ENCODE peak calls at places on chromosome 1, in ten cellular contexts. One of them, this sample, is unnamed.

GRCh38 chr1:113929750-113930498 is 800 bp downstream of the HIPK1 start:
- DNase-seq in fibroblast of the aortic adventitia: no peak
- DNase-seq in CD4-positive, alpha-beta T cell: peak
- DNase-seq in ovary: peak
- DNase-seq in choroid plexus epithelial cell: peak
- DNase-seq in uterus: no peak
- DNase-seq in nephron progenitor cell: no peak
- DNase-seq in epithelial cell of esophagus: peak
- DNase-seq in hepatocyte: peak
- DNase-seq in heart left ventricle: peak
- DNase-seq in this sample: peak

GRCh38 chr1:193211539-193211938 is 25.1 kb upstream of the B3GALT2 start:
- DNase-seq in fibroblast of the aortic adventitia: peak
- DNase-seq in CD4-positive, alpha-beta T cell: no peak
- DNase-seq in ovary: no peak
- DNase-seq in choroid plexus epithelial cell: peak
- DNase-seq in uterus: no peak
- DNase-seq in nephron progenitor cell: no peak
- DNase-seq in epithelial cell of esophagus: peak
- DNase-seq in hepatocyte: peak
- DNase-seq in heart left ventricle: no peak
- DNase-seq in this sample: peak

GRCh38 chr1:235270625-235271024 is 57.4 kb downstream of the ARID4B start:
- DNase-seq in fibroblast of the aortic adventitia: peak
- DNase-seq in CD4-positive, alpha-beta T cell: no peak
- DNase-seq in ovary: no peak
- DNase-seq in choroid plexus epithelial cell: peak
- DNase-seq in uterus: no peak
- DNase-seq in nephron progenitor cell: no peak
- DNase-seq in epithelial cell of esophagus: peak
- DNase-seq in hepatocyte: no peak
- DNase-seq in heart left ventricle: no peak
- DNase-seq in this sample: peak

GRCh38 chr1:243364866-243365265 is 109.0 kb downstream of the SDCCAG8 start:
- DNase-seq in fibroblast of the aortic adventitia: no peak
- DNase-seq in CD4-positive, alpha-beta T cell: no peak
- DNase-seq in ovary: no peak
- DNase-seq in choroid plexus epithelial cell: no peak
- DNase-seq in uterus: no peak
- DNase-seq in nephron progenitor cell: no peak
- DNase-seq in epithelial cell of esophagus: no peak
- DNase-seq in hepatocyte: no peak
- DNase-seq in heart left ventricle: no peak
- DNase-seq in this sample: no peak

GRCh38 chr1:154945160-154945961 is 8.8 kb upstream of the PMVK start:
- DNase-seq in fibroblast of the aortic adventitia: no peak
- DNase-seq in CD4-positive, alpha-beta T cell: no peak
- DNase-seq in ovary: peak
- DNase-seq in choroid plexus epithelial cell: no peak
- DNase-seq in uterus: no peak
- DNase-seq in nephron progenitor cell: no peak
- DNase-seq in epithelial cell of esophagus: no peak
- DNase-seq in hepatocyte: no peak
- DNase-seq in heart left ventricle: no peak
- DNase-seq in this sample: no peak

GRCh38 chr1:203202431-203203245 is 16.1 kb upstream of the CHI3L1 start:
- DNase-seq in fibroblast of the aortic adventitia: peak
- DNase-seq in CD4-positive, alpha-beta T cell: no peak
- DNase-seq in ovary: no peak
- DNase-seq in choroid plexus epithelial cell: peak
- DNase-seq in uterus: peak
- DNase-seq in nephron progenitor cell: no peak
- DNase-seq in epithelial cell of esophagus: peak
- DNase-seq in hepatocyte: peak
- DNase-seq in heart left ventricle: peak
- DNase-seq in this sample: no peak

GRCh38 chr1:5831600-5832335 is 160.5 kb downstream of the NPHP4 start:
- DNase-seq in fibroblast of the aortic adventitia: no peak
- DNase-seq in CD4-positive, alpha-beta T cell: no peak
- DNase-seq in ovary: no peak
- DNase-seq in choroid plexus epithelial cell: no peak
- DNase-seq in uterus: no peak
- DNase-seq in nephron progenitor cell: no peak
- DNase-seq in epithelial cell of esophagus: no peak
- DNase-seq in hepatocyte: no peak
- DNase-seq in heart left ventricle: no peak
- DNase-seq in this sample: no peak

GRCh38 chr1:81149649-81150335 is 650.9 kb upstream of the ADGRL2 start:
- DNase-seq in fibroblast of the aortic adventitia: peak
- DNase-seq in CD4-positive, alpha-beta T cell: no peak
- DNase-seq in ovary: no peak
- DNase-seq in choroid plexus epithelial cell: peak
- DNase-seq in uterus: no peak
- DNase-seq in nephron progenitor cell: no peak
- DNase-seq in epithelial cell of esophagus: peak
- DNase-seq in hepatocyte: no peak
- DNase-seq in heart left ventricle: no peak
- DNase-seq in this sample: no peak

GRCh38 chr1:207520946-207521345 is 25.0 kb downstream of the CR1 start:
- DNase-seq in fibroblast of the aortic adventitia: no peak
- DNase-seq in CD4-positive, alpha-beta T cell: no peak
- DNase-seq in ovary: no peak
- DNase-seq in choroid plexus epithelial cell: no peak
- DNase-seq in uterus: no peak
- DNase-seq in nephron progenitor cell: no peak
- DNase-seq in epithelial cell of esophagus: no peak
- DNase-seq in hepatocyte: no peak
- DNase-seq in heart left ventricle: no peak
- DNase-seq in this sample: no peak

GRCh38 chr1:109807822-109808680 is 44.3 kb upstream of the EPS8L3 start:
- DNase-seq in fibroblast of the aortic adventitia: peak
- DNase-seq in CD4-positive, alpha-beta T cell: no peak
- DNase-seq in ovary: no peak
- DNase-seq in choroid plexus epithelial cell: no peak
- DNase-seq in uterus: peak
- DNase-seq in nephron progenitor cell: no peak
- DNase-seq in epithelial cell of esophagus: peak
- DNase-seq in hepatocyte: no peak
- DNase-seq in heart left ventricle: no peak
- DNase-seq in this sample: peak

GRCh38 chr1:231723146-231723545 is 96.6 kb downstream of the DISC1 start:
- DNase-seq in fibroblast of the aortic adventitia: no peak
- DNase-seq in CD4-positive, alpha-beta T cell: no peak
- DNase-seq in ovary: no peak
- DNase-seq in choroid plexus epithelial cell: no peak
- DNase-seq in uterus: no peak
- DNase-seq in nephron progenitor cell: no peak
- DNase-seq in epithelial cell of esophagus: no peak
- DNase-seq in hepatocyte: no peak
- DNase-seq in heart left ventricle: no peak
- DNase-seq in this sample: no peak

GRCh38 chr1:231720652-231721325 is 94.2 kb downstream of the DISC1 start:
- DNase-seq in fibroblast of the aortic adventitia: no peak
- DNase-seq in CD4-positive, alpha-beta T cell: no peak
- DNase-seq in ovary: no peak
- DNase-seq in choroid plexus epithelial cell: no peak
- DNase-seq in uterus: no peak
- DNase-seq in nephron progenitor cell: no peak
- DNase-seq in epithelial cell of esophagus: no peak
- DNase-seq in hepatocyte: no peak
- DNase-seq in heart left ventricle: no peak
- DNase-seq in this sample: no peak

GRCh38 chr1:231727171-231727570 is 100.6 kb downstream of the DISC1 start:
- DNase-seq in fibroblast of the aortic adventitia: no peak
- DNase-seq in CD4-positive, alpha-beta T cell: no peak
- DNase-seq in ovary: no peak
- DNase-seq in choroid plexus epithelial cell: no peak
- DNase-seq in uterus: no peak
- DNase-seq in nephron progenitor cell: no peak
- DNase-seq in epithelial cell of esophagus: no peak
- DNase-seq in hepatocyte: no peak
- DNase-seq in heart left ventricle: no peak
- DNase-seq in this sample: no peak

GRCh38 chr1:231724041-231724440 is 97.5 kb downstream of the DISC1 start:
- DNase-seq in fibroblast of the aortic adventitia: no peak
- DNase-seq in CD4-positive, alpha-beta T cell: no peak
- DNase-seq in ovary: no peak
- DNase-seq in choroid plexus epithelial cell: no peak
- DNase-seq in uterus: no peak
- DNase-seq in nephron progenitor cell: no peak
- DNase-seq in epithelial cell of esophagus: no peak
- DNase-seq in hepatocyte: no peak
- DNase-seq in heart left ventricle: no peak
- DNase-seq in this sample: no peak

DNA sequence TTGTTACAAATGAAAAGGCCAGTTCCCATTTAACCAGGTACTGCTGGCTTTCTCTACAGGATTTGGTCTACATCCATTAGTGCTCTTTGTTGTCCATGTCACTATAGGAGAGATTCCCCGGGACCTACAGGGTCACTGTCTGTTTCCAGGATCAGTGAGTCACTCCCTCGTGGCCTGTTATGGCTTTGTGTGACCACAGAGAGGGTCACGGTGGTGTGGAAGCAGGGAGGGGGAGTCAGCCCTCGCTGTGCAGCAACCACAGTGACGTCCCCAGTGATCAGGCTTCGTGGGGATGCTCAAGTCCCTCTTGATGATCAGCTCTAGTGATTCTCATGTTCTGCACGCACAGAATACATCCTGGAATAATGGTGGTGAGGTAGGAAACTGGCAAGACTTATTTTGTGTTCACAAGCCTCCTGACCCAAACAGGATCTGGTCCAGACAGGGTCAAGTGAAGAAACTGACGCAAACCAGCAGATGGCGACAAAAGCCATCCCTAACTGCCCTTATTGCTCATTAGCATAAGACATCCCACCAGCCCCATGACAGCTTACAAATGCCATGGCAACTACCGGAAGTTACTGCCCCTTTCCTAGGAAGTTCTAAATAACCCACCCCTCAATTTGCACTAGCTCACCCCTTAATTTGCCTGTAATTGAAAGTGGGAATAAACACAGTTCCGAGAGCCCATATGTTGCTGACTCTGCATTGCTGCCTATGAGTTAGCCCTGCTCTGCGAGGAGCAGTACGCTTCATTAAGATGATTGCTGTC is 98.5 kb downstream of the DISC1 start:
- DNase-seq in fibroblast of the aortic adventitia: peak
- DNase-seq in CD4-positive, alpha-beta T cell: no peak
- DNase-seq in ovary: no peak
- DNase-seq in choroid plexus epithelial cell: peak
- DNase-seq in uterus: no peak
- DNase-seq in nephron progenitor cell: peak
- DNase-seq in epithelial cell of esophagus: peak
- DNase-seq in hepatocyte: peak
- DNase-seq in heart left ventricle: peak
- DNase-seq in this sample: no peak
- TF ChIP-seq CTCF in fibroblast of the aortic adventitia: peak
- TF ChIP-seq CTCF in CD4-positive, alpha-beta T cell: no peak
- TF ChIP-seq CTCF in ovary: no peak
- TF ChIP-seq CTCF in choroid plexus epithelial cell: peak
- TF ChIP-seq CTCF in uterus: no peak
- TF ChIP-seq CTCF in nephron progenitor cell: peak
- TF ChIP-seq CTCF in epithelial cell of esophagus: peak
- TF ChIP-seq CTCF in hepatocyte: peak
- TF ChIP-seq CTCF in heart left ventricle: peak
- TF ChIP-seq CTCF in this sample: peak

GRCh38 chr1:206505702-206506375 is 1.5 kb upstream of the RASSF5 start:
- DNase-seq in fibroblast of the aortic adventitia: peak
- DNase-seq in CD4-positive, alpha-beta T cell: no peak
- DNase-seq in ovary: no peak
- DNase-seq in choroid plexus epithelial cell: peak
- DNase-seq in uterus: no peak
- DNase-seq in nephron progenitor cell: no peak
- DNase-seq in epithelial cell of esophagus: peak
- DNase-seq in hepatocyte: no peak
- DNase-seq in heart left ventricle: peak
- DNase-seq in this sample: no peak
- TF ChIP-seq CTCF in fibroblast of the aortic adventitia: peak
- TF ChIP-seq CTCF in CD4-positive, alpha-beta T cell: peak
- TF ChIP-seq CTCF in ovary: no peak
- TF ChIP-seq CTCF in choroid plexus epithelial cell: peak
- TF ChIP-seq CTCF in uterus: peak
- TF ChIP-seq CTCF in nephron progenitor cell: peak
- TF ChIP-seq CTCF in epithelial cell of esophagus: peak
- TF ChIP-seq CTCF in hepatocyte: peak
- TF ChIP-seq CTCF in heart left ventricle: peak
- TF ChIP-seq CTCF in this sample: peak

GRCh38 chr1:54972436-54972835 is 8.0 kb upstream of the TMEM61 start:
- DNase-seq in fibroblast of the aortic adventitia: no peak
- DNase-seq in CD4-positive, alpha-beta T cell: no peak
- DNase-seq in ovary: no peak
- DNase-seq in choroid plexus epithelial cell: no peak
- DNase-seq in uterus: no peak
- DNase-seq in nephron progenitor cell: no peak
- DNase-seq in epithelial cell of esophagus: no peak
- DNase-seq in hepatocyte: no peak
- DNase-seq in heart left ventricle: no peak
- DNase-seq in this sample: no peak

GRCh38 chr1:54971317-54971791 is 9.1 kb upstream of the TMEM61 start:
- DNase-seq in fibroblast of the aortic adventitia: no peak
- DNase-seq in CD4-positive, alpha-beta T cell: no peak
- DNase-seq in ovary: no peak
- DNase-seq in choroid plexus epithelial cell: peak
- DNase-seq in uterus: no peak
- DNase-seq in nephron progenitor cell: no peak
- DNase-seq in epithelial cell of esophagus: peak
- DNase-seq in hepatocyte: peak
- DNase-seq in heart left ventricle: no peak
- DNase-seq in this sample: peak

GRCh38 chr1:54970901-54971300 is 9.5 kb upstream of the TMEM61 start:
- DNase-seq in fibroblast of the aortic adventitia: no peak
- DNase-seq in CD4-positive, alpha-beta T cell: no peak
- DNase-seq in ovary: no peak
- DNase-seq in choroid plexus epithelial cell: no peak
- DNase-seq in uterus: no peak
- DNase-seq in nephron progenitor cell: no peak
- DNase-seq in epithelial cell of esophagus: peak
- DNase-seq in hepatocyte: peak
- DNase-seq in heart left ventricle: no peak
- DNase-seq in this sample: peak

GRCh38 chr1:54975709-54976108 is 4.7 kb upstream of the TMEM61 start:
- DNase-seq in fibroblast of the aortic adventitia: no peak
- DNase-seq in CD4-positive, alpha-beta T cell: no peak
- DNase-seq in ovary: no peak
- DNase-seq in choroid plexus epithelial cell: no peak
- DNase-seq in uterus: no peak
- DNase-seq in nephron progenitor cell: no peak
- DNase-seq in epithelial cell of esophagus: no peak
- DNase-seq in hepatocyte: no peak
- DNase-seq in heart left ventricle: no peak
- DNase-seq in this sample: no peak

GRCh38 chr1:54973205-54973921 is 7.1 kb upstream of the TMEM61 start:
- DNase-seq in fibroblast of the aortic adventitia: peak
- DNase-seq in CD4-positive, alpha-beta T cell: no peak
- DNase-seq in ovary: no peak
- DNase-seq in choroid plexus epithelial cell: peak
- DNase-seq in uterus: no peak
- DNase-seq in nephron progenitor cell: peak
- DNase-seq in epithelial cell of esophagus: peak
- DNase-seq in hepatocyte: no peak
- DNase-seq in heart left ventricle: peak
- DNase-seq in this sample: no peak
- TF ChIP-seq CTCF in fibroblast of the aortic adventitia: peak
- TF ChIP-seq CTCF in CD4-positive, alpha-beta T cell: no peak
- TF ChIP-seq CTCF in ovary: no peak
- TF ChIP-seq CTCF in choroid plexus epithelial cell: peak
- TF ChIP-seq CTCF in uterus: no peak
- TF ChIP-seq CTCF in nephron progenitor cell: peak
- TF ChIP-seq CTCF in epithelial cell of esophagus: peak
- TF ChIP-seq CTCF in hepatocyte: peak
- TF ChIP-seq CTCF in heart left ventricle: no peak
- TF ChIP-seq CTCF in this sample: peak

GRCh38 chr1:180502361-180503273 is at the start of gene ACBD6:
- DNase-seq in fibroblast of the aortic adventitia: peak
- DNase-seq in CD4-positive, alpha-beta T cell: peak
- DNase-seq in ovary: peak
- DNase-seq in choroid plexus epithelial cell: peak
- DNase-seq in uterus: peak
- DNase-seq in nephron progenitor cell: peak
- DNase-seq in epithelial cell of esophagus: peak
- DNase-seq in hepatocyte: peak
- DNase-seq in heart left ventricle: peak
- DNase-seq in this sample: peak
- TF ChIP-seq CTCF in fibroblast of the aortic adventitia: peak
- TF ChIP-seq CTCF in CD4-positive, alpha-beta T cell: no peak
- TF ChIP-seq CTCF in ovary: no peak
- TF ChIP-seq CTCF in choroid plexus epithelial cell: peak
- TF ChIP-seq CTCF in uterus: peak
- TF ChIP-seq CTCF in nephron progenitor cell: no peak
- TF ChIP-seq CTCF in epithelial cell of esophagus: peak
- TF ChIP-seq CTCF in hepatocyte: peak
- TF ChIP-seq CTCF in heart left ventricle: no peak
- TF ChIP-seq CTCF in this sample: peak

This sample was measured in foreskin keratinocyte.